ENCODE peak calls at places on chromosomes 2 and 18, in eight cellular contexts. R, A, H, Y, W, E, I and F are unnamed samples.

GRCh38 chr2:8640498-8640897 is 41.4 kb upstream of the ID2 start:
- DNase-seq in I (no peak), W (no peak), R (no peak), E (no peak), A (no peak), H (no peak), Y (no peak), F (no peak)

GRCh38 chr2:162465430-162465829 is 121.5 kb downstream of the GCA start:
- DNase-seq in E (no peak), I (no peak), H (no peak), W (no peak), R (no peak), Y (no peak), A (no peak), F (no peak)

GRCh38 chr18:57542126-57542525 is 44.4 kb downstream of the FECH start:
- DNase-seq in R (no peak), A (no peak), I (no peak), E (no peak), W (peak), H (no peak), Y (no peak), F (no peak)

GRCh38 chr2:42859801-42860200 is 67.4 kb upstream of the HAAO start:
- DNase-seq in R (no peak), Y (no peak), W (no peak), A (no peak), E (no peak), I (no peak), H (no peak), F (no peak)

GRCh38 chr2:109447251-109447661 is 166.5 kb downstream of the SEPTIN10 start:
- DNase-seq in Y (no peak), E (no peak), H (no peak), W (peak), R (no peak), I (no peak), A (no peak), F (no peak)

GRCh38 chr2:150598383-150598782 is 110.9 kb upstream of the RND3 start:
- DNase-seq in E (no peak), I (no peak), W (no peak), Y (no peak), H (no peak), R (no peak), A (no peak), F (no peak)

GRCh38 chr2:23669413-23670244 is 257.3 kb downstream of the ATAD2B start:
- DNase-seq in Y (peak), A (peak), I (no peak), R (peak), W (no peak), H (peak), E (no peak), F (no peak)

GRCh38 chr2:170530284-170530745 is 184.8 kb upstream of the SP5 start:
- DNase-seq in W (peak), R (peak), I (peak), Y (peak), H (peak), E (peak), A (peak), F (no peak)

GRCh38 chr2:241967096-241967495 is 97.6 kb downstream of the RTP5 start:
- DNase-seq in W (no peak), E (no peak), H (no peak), I (no peak), Y (no peak), R (no peak), A (no peak), F (no peak)

GRCh38 chr18:58088723-58089074 is 44.7 kb downstream of the NEDD4L start:
- DNase-seq in R (no peak), W (no peak), Y (no peak), E (no peak), A (no peak), I (no peak), H (no peak), F (no peak)

GRCh38 chr18:49664086-49664890 is 102.4 kb downstream of the LIPG start:
- DNase-seq in Y (no peak), R (no peak), H (no peak), I (peak), E (no peak), W (no peak), A (no peak), F (no peak)

GRCh38 chr2:176751828-176752227 is 460.8 kb upstream of the HNRNPA3 start:
- DNase-seq in E (no peak), Y (no peak), I (no peak), A (no peak), H (no peak), R (no peak), W (no peak), F (no peak)

GRCh38 chr2:189954989-189955388 is 107.5 kb downstream of the MSTN start:
- DNase-seq in Y (no peak), R (no peak), E (no peak), I (no peak), W (no peak), H (no peak), A (no peak), F (no peak)

GRCh38 chr2:120545521-120546076 is 190.1 kb upstream of the GLI2 start:
- DNase-seq in W (no peak), R (no peak), I (no peak), A (no peak), Y (no peak), H (no peak), E (no peak), F (no peak)

GRCh38 chr18:75160315-75160714 is 48.6 kb downstream of the PTGR3 start:
- DNase-seq in A (no peak), R (no peak), H (no peak), E (no peak), W (no peak), Y (no peak), I (no peak), F (no peak)

GRCh38 chr2:157784169-157784822 is 91.8 kb downstream of the ACVR1 start:
- DNase-seq in W (no peak), H (peak), E (no peak), I (no peak), A (peak), Y (peak), R (peak), F (peak)

GRCh38 chr2:122734756-122735155 is 979.3 kb downstream of the TSN start:
- DNase-seq in I (no peak), E (no peak), Y (no peak), W (no peak), R (no peak), A (no peak), H (no peak), F (no peak)

GRCh38 chr18:59885579-59886163 is 14.1 kb upstream of the PMAIP1 start:
- DNase-seq in I (no peak), A (no peak), H (no peak), E (no peak), W (no peak), Y (no peak), R (no peak), F (no peak)

GRCh38 chr2:135745545-135745944 is 3.9 kb downstream of the UBXN4 start:
- DNase-seq in H (no peak), A (no peak), I (no peak), W (peak), Y (no peak), R (no peak), E (no peak), F (no peak)

GRCh38 chr18:58525928-58526424 is 102.9 kb downstream of the ALPK2 start:
- DNase-seq in H (no peak), Y (no peak), A (no peak), I (no peak), W (no peak), R (no peak), E (no peak), F (no peak)

GRCh38 chr2:229081411-229081810 is 189.7 kb downstream of the PID1 start:
- DNase-seq in I (no peak), W (no peak), H (no peak), E (no peak), Y (no peak), A (no peak), R (no peak), F (no peak)

GRCh38 chr2:173821451-173821850 is 143.7 kb downstream of the SP3 start:
- DNase-seq in E (no peak), I (no peak), Y (no peak), A (no peak), W (no peak), R (no peak), H (no peak), F (no peak)

GRCh38 chr2:104790100-104790811 is 63.7 kb upstream of the POU3F3 start:
- DNase-seq in E (peak), I (no peak), H (no peak), A (no peak), W (no peak), Y (no peak), R (no peak), F (peak)

GRCh38 chr2:160156665-160157064 is 43.4 kb downstream of the ITGB6 start:
- DNase-seq in W (peak), I (no peak), Y (no peak), E (no peak), H (no peak), A (no peak), R (no peak), F (no peak)

GRCh38 chr2:173625315-173625714 is 270.6 kb downstream of the CDCA7 start:
- DNase-seq in Y (no peak), H (no peak), A (no peak), R (no peak), W (no peak), I (peak), E (no peak), F (no peak)

GRCh38 chr2:119311831-119312230 is 54.8 kb downstream of the C2orf76 start:
- DNase-seq in A (no peak), H (no peak), R (no peak), Y (no peak), E (no peak), I (no peak), W (no peak), F (no peak)

GRCh38 chr2:129619471-129619870 is 360.0 kb upstream of the RAB6C start:
- DNase-seq in A (no peak), Y (no peak), R (no peak), E (no peak), I (no peak), W (no peak), H (no peak), F (no peak)

GRCh38 chr2:223051580-223052375 is at the start of gene KCNE4:
- DNase-seq in E (no peak), W (no peak), A (no peak), Y (peak), R (no peak), I (no peak), H (no peak), F (no peak)

GRCh38 chr2:226891780-226892590 is 56.1 kb downstream of the RHBDD1 start:
- DNase-seq in W (peak), H (no peak), A (no peak), E (no peak), R (no peak), I (peak), Y (no peak), F (no peak)

GRCh38 chr2:241068942-241069810 is 32.9 kb downstream of the MTERF4 start:
- DNase-seq in I (no peak), E (no peak), R (no peak), W (no peak), A (no peak), Y (no peak), H (no peak), F (no peak)

GRCh38 chr2:61368687-61369665 is 101.9 kb downstream of the USP34 start:
- DNase-seq in H (no peak), I (peak), W (no peak), E (no peak), Y (no peak), A (no peak), R (no peak), F (no peak)

GRCh38 chr2:84628486-84628885 is 112.2 kb downstream of the DNAH6 start:
- DNase-seq in R (no peak), E (no peak), H (no peak), A (no peak), W (no peak), I (no peak), Y (no peak), F (no peak)

GRCh38 chr2:168816369-168816768 is 13.9 kb downstream of the NOSTRIN start:
- DNase-seq in E (no peak), R (no peak), H (no peak), I (no peak), A (no peak), Y (no peak), W (peak), F (no peak)

GRCh38 chr2:174764281-174765063 is at the start of gene CHRNA1:
- DNase-seq in I (no peak), H (no peak), A (no peak), E (no peak), Y (no peak), R (no peak), W (no peak), F (no peak)

GRCh38 chr18:68701353-68701752 is 13.6 kb downstream of the TMX3 start:
- DNase-seq in I (no peak), E (no peak), H (no peak), W (no peak), Y (no peak), R (no peak), A (no peak), F (no peak)

GRCh38 chr18:21604711-21605110 is 4.2 kb upstream of the ESCO1 start:
- DNase-seq in E (no peak), A (no peak), W (no peak), Y (no peak), H (no peak), R (no peak), I (peak), F (no peak)
- H3K27ac ChIP-seq in E (no peak), A (no peak), W (no peak), Y (no peak), H (peak), R (no peak), I (no peak), F (no peak)

DNA sequence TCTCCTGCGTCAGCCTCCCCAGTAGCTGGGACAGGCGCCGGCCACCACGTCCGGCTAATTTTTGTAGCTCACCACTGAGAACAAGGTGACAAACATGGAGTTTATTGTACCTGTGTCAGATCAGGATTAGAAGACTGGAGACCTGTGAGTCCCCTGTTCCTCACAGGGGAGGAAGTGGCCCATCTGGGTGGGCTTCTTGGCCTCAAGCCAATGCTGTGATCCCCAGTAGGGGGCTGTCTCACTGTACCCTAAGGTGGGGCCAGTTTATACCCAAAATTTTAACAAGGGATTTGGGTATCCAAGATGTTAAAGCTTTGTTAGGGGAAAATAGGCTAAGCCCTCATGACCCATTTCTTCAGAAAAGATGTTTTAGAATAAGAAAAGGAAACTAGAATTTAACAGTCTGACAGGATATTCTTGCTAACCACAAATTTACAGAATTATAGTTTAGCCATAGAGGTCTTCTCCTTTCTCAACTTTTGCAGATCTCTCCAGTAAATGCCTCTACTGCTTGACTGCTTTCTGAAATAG is 16.3 kb downstream of the PCBP1 start:
- DNase-seq in H (no peak), E (no peak), A (no peak), R (no peak), Y (no peak), W (no peak), I (no peak), F (no peak)
- H3K27ac ChIP-seq in H (peak), E (no peak), A (no peak), R (no peak), Y (no peak), W (no peak), I (peak), F (no peak)

DNA sequence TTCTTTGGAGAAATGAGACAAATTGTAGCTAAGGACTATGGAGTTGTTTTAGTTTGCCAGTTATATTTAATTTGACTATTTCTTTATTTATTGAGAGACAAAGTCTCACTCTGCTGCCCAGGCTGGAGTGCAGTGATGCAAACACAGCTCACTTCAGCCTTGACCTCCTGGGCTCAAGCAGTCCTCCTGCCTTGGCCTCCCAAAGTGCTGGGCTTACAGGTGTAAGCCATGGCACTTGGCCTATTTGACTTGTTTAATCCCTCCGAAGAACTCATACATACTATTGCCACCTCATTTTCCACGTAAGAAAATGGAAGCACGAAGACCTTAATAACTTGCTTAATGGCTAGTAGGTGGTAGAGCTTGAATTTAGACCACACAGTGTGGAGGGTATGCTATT is 988 bp upstream of the RNF144A start:
- DNase-seq in Y (no peak), A (no peak), W (no peak), I (no peak), R (no peak), H (no peak), E (no peak), F (no peak)
- H3K27ac ChIP-seq in Y (no peak), A (no peak), W (no peak), I (no peak), R (no peak), H (no peak), E (no peak), F (peak)

DNA sequence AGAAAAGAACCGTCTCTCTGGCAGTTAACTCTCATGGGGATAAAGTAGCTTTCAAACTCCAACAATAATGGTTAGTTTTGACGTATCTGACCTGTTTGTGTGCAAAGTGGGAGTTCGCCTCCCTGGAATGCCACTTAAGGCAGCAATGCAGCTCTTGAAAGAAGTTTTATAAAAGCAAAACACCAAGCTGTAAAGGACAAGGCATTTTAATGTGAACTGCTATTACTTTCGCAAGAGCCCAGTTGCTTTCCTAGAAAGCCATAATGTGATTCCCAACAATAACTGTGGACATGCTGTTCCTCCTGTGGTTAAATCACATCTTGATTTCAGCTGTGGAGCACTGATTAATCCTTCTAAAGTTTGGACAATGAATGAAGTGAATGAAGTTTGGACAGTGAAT is 303.7 kb downstream of the PTPRM start:
- DNase-seq in R (no peak), W (no peak), E (no peak), A (no peak), I (no peak), Y (no peak), H (no peak), F (no peak)
- H3K27ac ChIP-seq in R (no peak), W (no peak), E (no peak), A (no peak), I (no peak), Y (no peak), H (peak), F (no peak)